ENCODE peak calls at places on chromosomes 4 and X, in ten cellular contexts. V is activated CD4-positive, alpha-beta T cell treated with anti-CD3 and anti-CD28 coated beads for 4 hours; R is EL; J is activated naive CD8-positive, alpha-beta T cell treated with anti-CD3 and anti-CD28 coated beads, Interleukin-2, amount 50 U/mL, for 24 hours; I is Right ventricle myocardium superior; C is AG09309; X is AG04449; H is activated T-cell treated with anti-CD3 and anti-CD28 coated beads for 1 hour; K is fibroblast of the aortic adventitia; E is T-helper 2 cell. Y is an unnamed sample.

GRCh38 chr4:14375816-14376215 is 626.5 kb upstream of the CPEB2 start:
- DNase-seq in I (no peak), K (peak), J (no peak), R (peak), V (no peak), X (no peak), E (no peak), H (no peak), C (no peak), Y (no peak)

GRCh38 chr4:114688063-114688462 is 89.5 kb downstream of the UGT8 start:
- DNase-seq in K (no peak), V (no peak), X (no peak), J (no peak), E (no peak), C (no peak), R (no peak), I (no peak), H (no peak), Y (peak)

GRCh38 chr4:37687175-37687525 is 974 bp upstream of the RELL1 start:
- DNase-seq in V (no peak), C (no peak), K (no peak), H (no peak), E (no peak), X (no peak), J (no peak), I (no peak), R (no peak), Y (peak)

GRCh38 chrX:27086221-27086620 is 376.9 kb downstream of the PPP4R3C start:
- DNase-seq in C (no peak), R (no peak), J (no peak), K (no peak), V (no peak), I (no peak), H (no peak), X (no peak), E (no peak), Y (no peak)

GRCh38 chr4:53802500-53802899 is 211.2 kb upstream of the LNX1 start:
- DNase-seq in E (no peak), C (no peak), K (no peak), V (no peak), I (no peak), X (no peak), H (no peak), R (no peak), J (no peak), Y (no peak)

GRCh38 chr4:139917896-139918295 is 236.1 kb downstream of the MAML3 start:
- DNase-seq in C (no peak), J (no peak), I (no peak), R (no peak), H (no peak), V (no peak), K (no peak), E (no peak), X (no peak), Y (no peak)

GRCh38 chr4:87399148-87399547 is 8.2 kb upstream of the HSD17B11 start:
- DNase-seq in C (no peak), H (no peak), V (no peak), J (no peak), X (no peak), K (no peak), R (no peak), E (no peak), I (no peak), Y (no peak)

GRCh38 chr4:118335316-118335715 is 17.5 kb downstream of the PRSS12 start:
- DNase-seq in J (no peak), E (no peak), H (no peak), C (no peak), V (no peak), X (no peak), I (no peak), R (no peak), K (peak), Y (no peak)

GRCh38 chrX:139804482-139804881 is 96.5 kb upstream of the MCF2 start:
- DNase-seq in X (no peak), H (no peak), J (no peak), I (no peak), E (no peak), R (no peak), V (no peak), C (no peak), K (no peak), Y (no peak)

GRCh38 chr4:20217521-20217920 is 34.2 kb upstream of the SLIT2 start:
- DNase-seq in C (no peak), V (no peak), J (no peak), H (no peak), X (no peak), K (no peak), E (no peak), R (peak), I (no peak), Y (no peak)

GRCh38 chrX:68828740-68829593 is at the start of gene EFNB1:
- DNase-seq in C (peak), E (peak), J (peak), V (peak), H (peak), R (peak), X (peak), I (peak), K (peak), Y (peak)

GRCh38 chr4:19686456-19686855 is 565.2 kb upstream of the SLIT2 start:
- DNase-seq in I (no peak), C (no peak), X (no peak), H (no peak), J (no peak), E (no peak), V (no peak), K (no peak), R (no peak), Y (no peak)

GRCh38 chrX:10507181-10507580 is 113.2 kb downstream of the MID1 start:
- DNase-seq in C (no peak), X (no peak), R (peak), J (no peak), H (no peak), E (no peak), I (no peak), V (no peak), K (peak), Y (no peak)

GRCh38 chrX:154714925-154715324 is 36.0 kb downstream of the GAB3 start:
- DNase-seq in K (peak), I (no peak), V (peak), J (no peak), H (peak), C (no peak), X (no peak), R (peak), E (no peak), Y (peak)

GRCh38 chrX:32155044-32155638 is 1056.2 kb downstream of the DMD start:
- DNase-seq in R (no peak), I (no peak), K (no peak), X (no peak), V (no peak), C (no peak), J (no peak), E (no peak), H (no peak), Y (no peak)